ENCODE peak calls at places on chromosomes 1 and 21, in four cellular contexts. One of them, this sample, is unnamed. For H3K4me1 and H3K27me3, the result is how much of the 10 kb centered on the place peaks cover.

GRCh38 chr1:32965251-32965643 is 638 bp upstream of the RNF19B start:
- DNase-seq in prostate gland: no peak
- DNase-seq in thoracic aorta: no peak
- DNase-seq in GM23338: no peak
- DNase-seq in this sample: no peak

GRCh38 chr1:71245246-71245645 is 164.4 kb upstream of the ZRANB2 start:
- DNase-seq in GM23338: no peak
- DNase-seq in prostate gland: no peak
- DNase-seq in thoracic aorta: no peak
- DNase-seq in this sample: no peak

GRCh38 chr1:199751962-199752687 is 275.4 kb upstream of the NR5A2 start:
- DNase-seq in thoracic aorta: no peak
- DNase-seq in GM23338: no peak
- DNase-seq in prostate gland: no peak
- DNase-seq in this sample: no peak

GRCh38 chr1:42752284-42752683 is 12.2 kb upstream of the CLDN19 start:
- DNase-seq in prostate gland: no peak
- DNase-seq in GM23338: no peak
- DNase-seq in thoracic aorta: no peak
- DNase-seq in this sample: no peak

GRCh38 chr1:210232524-210233215 is at the start of gene SERTAD4:
- DNase-seq in prostate gland: peak
- DNase-seq in GM23338: peak
- DNase-seq in thoracic aorta: no peak
- DNase-seq in this sample: peak

GRCh38 chr1:198879711-198880306 is 241.0 kb downstream of the PTPRC start:
- DNase-seq in GM23338: no peak
- DNase-seq in thoracic aorta: no peak
- DNase-seq in prostate gland: no peak
- DNase-seq in this sample: no peak

GRCh38 chr21:28516996-28517592 is 475.6 kb downstream of the LTN1 start:
- DNase-seq in thoracic aorta: no peak
- DNase-seq in GM23338: peak
- DNase-seq in prostate gland: peak
- DNase-seq in this sample: peak

GRCh38 chr21:44510508-44511218 is 29.3 kb downstream of the KRTAP10-1 start:
- DNase-seq in thoracic aorta: no peak
- DNase-seq in prostate gland: peak
- DNase-seq in GM23338: peak
- DNase-seq in this sample: peak

GRCh38 chr21:36806103-36806502 is 107.2 kb downstream of the SIM2 start:
- DNase-seq in thoracic aorta: no peak
- DNase-seq in prostate gland: no peak
- DNase-seq in GM23338: no peak
- DNase-seq in this sample: no peak

GRCh38 chr1:161001537-161001936 is 19.4 kb downstream of the F11R start:
- DNase-seq in prostate gland: no peak
- DNase-seq in thoracic aorta: no peak
- DNase-seq in GM23338: no peak
- DNase-seq in this sample: peak

GRCh38 chr1:158053276-158053675 is 59.8 kb downstream of the KIRREL1 start:
- DNase-seq in prostate gland: no peak
- DNase-seq in GM23338: no peak
- DNase-seq in thoracic aorta: no peak
- DNase-seq in this sample: no peak

DNA sequence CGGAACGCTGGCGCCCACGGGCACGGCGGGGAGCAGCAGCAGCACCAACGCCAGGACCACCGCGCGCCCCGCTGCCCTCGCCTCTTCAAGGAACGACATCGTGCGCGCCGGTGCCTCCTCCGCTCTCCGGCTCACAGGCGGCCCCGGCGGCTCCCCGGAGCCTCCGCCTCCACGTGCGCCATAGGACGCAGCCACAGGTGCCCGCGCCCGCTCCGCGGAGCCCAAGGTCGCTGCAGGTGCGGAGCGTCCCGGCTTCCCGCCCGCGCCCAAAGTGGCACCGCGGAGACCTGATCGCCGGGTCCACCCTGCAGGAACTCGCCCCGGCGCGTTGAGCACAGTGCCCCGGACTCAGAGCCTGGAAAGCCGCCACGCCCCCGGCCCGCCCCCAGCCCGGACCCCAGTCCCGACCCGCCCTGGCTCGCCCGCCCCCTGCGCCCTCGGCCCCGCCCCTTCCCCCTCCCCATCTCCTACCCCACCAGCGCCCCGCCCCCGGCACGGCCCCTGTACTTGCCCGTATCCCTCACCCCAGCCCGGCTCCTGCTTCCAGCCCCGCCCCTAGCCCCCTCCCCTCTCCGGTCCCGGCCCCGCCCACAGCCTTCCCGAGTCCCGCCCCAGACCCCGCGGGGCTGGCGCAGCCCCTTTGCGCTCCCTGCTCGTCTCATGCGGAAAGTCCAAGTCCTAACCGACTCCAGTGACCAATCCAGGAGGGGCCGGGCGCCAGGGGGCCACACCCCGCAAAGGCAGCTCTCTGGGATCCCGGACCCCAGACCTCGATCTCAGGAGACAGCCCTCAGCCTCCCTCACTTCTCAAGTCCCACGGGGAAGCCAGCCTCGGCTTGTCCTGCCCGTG is at the start of gene MEGF6:
- DNase-seq in thoracic aorta: no peak
- DNase-seq in prostate gland: peak
- DNase-seq in GM23338: peak
- DNase-seq in this sample: peak
- H3K4me1 ChIP-seq in thoracic aorta: under half
- H3K4me1 ChIP-seq in prostate gland: under half
- H3K4me1 ChIP-seq in GM23338: under half
- H3K4me1 ChIP-seq in this sample: under half

DNA sequence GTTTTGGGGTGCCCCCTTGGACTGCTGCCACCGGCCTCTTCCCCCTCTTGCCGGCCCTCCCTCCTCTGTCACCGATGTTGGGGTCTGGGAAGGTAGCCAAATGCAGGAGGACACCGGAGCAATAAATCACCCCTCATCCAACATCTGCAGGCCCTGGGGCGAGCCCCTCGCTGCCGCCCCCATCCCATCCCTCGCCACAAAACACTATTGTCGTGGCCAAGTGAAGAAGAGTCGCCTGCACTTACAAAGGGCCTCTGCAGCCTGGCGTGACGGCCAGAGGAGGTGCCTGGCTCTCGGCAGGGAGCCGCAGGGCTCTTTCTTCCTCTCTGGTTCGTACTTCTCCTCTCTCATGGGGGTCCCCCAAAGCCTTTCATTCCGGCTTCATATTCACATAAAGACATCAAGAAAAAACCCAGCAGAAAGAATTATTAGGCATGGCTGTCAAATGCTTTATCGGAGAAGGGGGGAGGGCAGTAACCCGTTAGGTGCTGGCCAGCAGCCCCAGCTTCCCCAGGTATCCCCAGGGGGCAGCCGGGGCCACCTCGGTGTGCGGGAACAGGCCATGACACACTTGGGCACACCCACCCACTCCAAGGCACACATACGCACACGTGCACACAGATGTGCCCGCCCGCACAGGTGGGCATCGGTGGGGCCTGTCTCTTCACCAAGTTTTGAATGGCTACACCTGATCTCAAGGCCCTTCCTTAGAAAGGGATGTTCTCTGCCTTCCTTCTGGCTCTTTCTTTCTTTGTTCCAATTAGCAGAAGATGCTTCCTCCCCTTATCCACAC is 149.1 kb downstream of the PRDM16 start:
- DNase-seq in GM23338: no peak
- DNase-seq in prostate gland: no peak
- DNase-seq in thoracic aorta: no peak
- DNase-seq in this sample: no peak
- H3K27me3 ChIP-seq in GM23338: under half
- H3K27me3 ChIP-seq in prostate gland: under half
- H3K27me3 ChIP-seq in thoracic aorta: under half
- H3K27me3 ChIP-seq in this sample: under half

GRCh38 chr1:94259635-94260289 is 22.4 kb upstream of the ARHGAP29 start:
- DNase-seq in thoracic aorta: no peak
- DNase-seq in prostate gland: no peak
- DNase-seq in GM23338: peak
- DNase-seq in this sample: no peak

GRCh38 chr1:94257451-94257850 is 20.1 kb upstream of the ARHGAP29 start:
- DNase-seq in GM23338: no peak
- DNase-seq in prostate gland: no peak
- DNase-seq in thoracic aorta: no peak
- DNase-seq in this sample: no peak

GRCh38 chr1:94258873-94259331 is 21.5 kb upstream of the ARHGAP29 start:
- DNase-seq in thoracic aorta: peak
- DNase-seq in GM23338: no peak
- DNase-seq in prostate gland: peak
- DNase-seq in this sample: peak

GRCh38 chr1:94265011-94265422 is 27.6 kb upstream of the ARHGAP29 start:
- DNase-seq in GM23338: no peak
- DNase-seq in thoracic aorta: no peak
- DNase-seq in prostate gland: no peak
- DNase-seq in this sample: no peak

GRCh38 chr1:94260635-94261387 is 23.4 kb upstream of the ARHGAP29 start:
- DNase-seq in thoracic aorta: no peak
- DNase-seq in prostate gland: no peak
- DNase-seq in GM23338: no peak
- DNase-seq in this sample: no peak
- H3K27ac ChIP-seq in thoracic aorta: no peak
- H3K27ac ChIP-seq in prostate gland: no peak
- H3K27ac ChIP-seq in GM23338: no peak
- H3K27ac ChIP-seq in this sample: no peak

DNA sequence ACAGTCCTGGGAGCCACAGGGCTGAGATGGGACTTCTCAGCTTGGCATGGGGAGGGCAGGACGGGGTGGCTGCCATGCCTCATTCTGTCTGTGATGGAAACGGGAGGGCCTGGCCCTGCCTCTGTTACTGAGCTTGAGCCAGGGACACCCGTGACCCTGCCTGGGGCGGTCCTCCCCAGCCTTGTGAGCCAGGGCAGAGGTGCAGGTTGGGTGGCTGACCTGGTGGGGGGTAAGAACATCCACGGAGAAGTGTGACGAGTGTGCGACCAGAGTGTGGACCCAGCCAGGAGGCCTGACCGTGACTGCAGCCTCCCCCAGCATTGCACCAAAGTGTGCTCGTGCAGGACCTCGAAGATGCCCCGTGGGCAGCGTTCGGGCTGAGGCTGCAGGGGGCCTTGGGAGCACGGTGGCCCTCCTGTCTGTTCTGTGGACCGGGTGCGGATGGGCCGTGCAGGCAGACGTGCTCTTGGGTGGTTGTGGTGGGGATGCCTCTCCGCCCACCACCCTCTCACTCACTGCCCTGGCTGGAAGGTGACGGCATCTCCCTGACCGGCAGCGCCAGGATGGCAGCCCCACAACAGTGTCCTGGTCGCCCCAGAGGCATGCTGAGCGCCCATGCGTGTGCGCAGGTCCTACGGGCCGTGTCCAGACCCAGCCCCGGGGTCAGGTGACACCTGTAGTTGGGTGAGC is 45.4 kb downstream of the SKI start:
- DNase-seq in prostate gland: no peak
- DNase-seq in thoracic aorta: no peak
- DNase-seq in GM23338: no peak
- DNase-seq in this sample: peak
- H3K4me1 ChIP-seq in prostate gland: under half
- H3K4me1 ChIP-seq in thoracic aorta: half or more
- H3K4me1 ChIP-seq in GM23338: half or more
- H3K4me1 ChIP-seq in this sample: half or more

GRCh38 chr1:247855911-247856310 is 1.1 kb upstream of the TRIM58 start:
- DNase-seq in GM23338: no peak
- DNase-seq in prostate gland: no peak
- DNase-seq in thoracic aorta: no peak
- DNase-seq in this sample: no peak

GRCh38 chr1:247857986-247858356 is 984 bp downstream of the TRIM58 start:
- DNase-seq in thoracic aorta: no peak
- DNase-seq in prostate gland: no peak
- DNase-seq in GM23338: peak
- DNase-seq in this sample: no peak

GRCh38 chr1:247849616-247850015 is 7.4 kb upstream of the TRIM58 start:
- DNase-seq in prostate gland: no peak
- DNase-seq in thoracic aorta: no peak
- DNase-seq in GM23338: no peak
- DNase-seq in this sample: no peak

GRCh38 chr1:247857069-247857985 is at the start of gene TRIM58:
- DNase-seq in thoracic aorta: no peak
- DNase-seq in GM23338: peak
- DNase-seq in prostate gland: no peak
- DNase-seq in this sample: peak

DNA sequence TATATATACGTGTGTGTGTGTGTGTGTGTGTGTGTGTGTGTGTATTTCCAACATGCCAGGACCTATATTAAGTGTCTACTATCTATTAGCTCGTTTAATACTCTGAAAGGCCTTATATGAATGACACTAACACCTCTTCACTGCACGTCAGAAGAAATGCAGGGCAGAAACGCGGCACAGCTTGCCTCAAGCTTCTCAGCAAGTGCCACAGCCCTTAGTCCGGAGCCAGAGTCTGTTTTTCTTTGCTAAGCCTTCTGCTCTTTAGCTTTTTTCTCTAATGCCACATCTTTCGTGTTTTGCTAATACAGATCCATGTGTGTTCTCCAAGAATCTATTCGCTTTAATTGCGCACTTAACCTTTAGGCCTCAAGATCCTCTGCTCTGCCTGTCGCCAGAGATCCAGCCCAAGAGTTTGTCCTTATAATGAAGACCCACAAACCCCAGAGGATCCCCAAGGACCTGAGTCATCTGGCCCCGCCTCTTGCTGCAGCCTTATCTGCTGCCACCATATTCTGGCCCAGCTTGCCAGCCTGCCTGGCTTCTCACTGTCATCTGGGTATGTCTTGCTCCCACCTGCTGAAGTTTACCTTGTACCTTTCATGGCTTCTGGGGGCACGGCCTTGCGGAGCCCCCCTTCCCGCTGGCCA is 2.0 kb upstream of the TRIM58 start:
- DNase-seq in GM23338: peak
- DNase-seq in thoracic aorta: no peak
- DNase-seq in prostate gland: no peak
- DNase-seq in this sample: no peak
- H3K27me3 ChIP-seq in GM23338: under half
- H3K27me3 ChIP-seq in thoracic aorta: under half
- H3K27me3 ChIP-seq in prostate gland: under half
- H3K27me3 ChIP-seq in this sample: under half

GRCh38 chr1:214289574-214290272 is 8.8 kb downstream of the SMYD2 start:
- DNase-seq in GM23338: peak
- DNase-seq in prostate gland: no peak
- DNase-seq in thoracic aorta: no peak
- DNase-seq in this sample: no peak
- H3K27ac ChIP-seq in GM23338: no peak
- H3K27ac ChIP-seq in prostate gland: no peak
- H3K27ac ChIP-seq in thoracic aorta: no peak
- H3K27ac ChIP-seq in this sample: peak

GRCh38 chr1:39411526-39411925 is 79.9 kb upstream of the BMP8A start:
- DNase-seq in prostate gland: no peak
- DNase-seq in thoracic aorta: no peak
- DNase-seq in GM23338: no peak
- DNase-seq in this sample: no peak
- H3K4me1 ChIP-seq in prostate gland: under half
- H3K4me1 ChIP-seq in thoracic aorta: half or more
- H3K4me1 ChIP-seq in GM23338: half or more
- H3K4me1 ChIP-seq in this sample: under half